ENCODE peak calls at places on chromosomes 4 and X, in four cellular contexts. P is tibial nerve, D is uterus, N is body of pancreas. U is an unnamed sample.

GRCh38 chrX:30779453-30780030 is 109.5 kb downstream of the TAB3 start:
- DNase-seq in P (no peak), D (no peak), N (no peak), U (no peak)

GRCh38 chr4:10092481-10093272 is 23.9 kb downstream of the WDR1 start:
- DNase-seq in P (no peak), D (no peak), N (no peak), U (peak; percentile 18)

GRCh38 chr4:70715097-70715496 is 6.7 kb upstream of the RUFY3 start:
- DNase-seq in P (no peak), D (no peak), N (no peak), U (no peak)

GRCh38 chr4:89111833-89112563 is 665 bp downstream of the TIGD2 start:
- DNase-seq in P (no peak), D (no peak), N (no peak), U (peak; percentile 34)

GRCh38 chr4:36944227-36944626 is 300.3 kb upstream of the NWD2 start:
- DNase-seq in P (no peak), D (no peak), N (no peak), U (no peak)

GRCh38 chr4:926538-926937 is 5.6 kb downstream of the GAK start:
- DNase-seq in P (no peak), D (no peak), N (peak; percentile 60), U (peak; percentile 50)

GRCh38 chrX:44914532-44915198 is 41.7 kb downstream of the KDM6A start:
- DNase-seq in P (no peak), D (no peak), N (no peak), U (peak; percentile 49)

GRCh38 chr4:118141240-118141639 is 107.0 kb downstream of the NDST3 start:
- DNase-seq in P (no peak), D (no peak), N (no peak), U (no peak)

GRCh38 chrX:153765138-153766079 is 1.4 kb downstream of the PLXNB3 start:
- DNase-seq in P (no peak), D (peak; percentile 36), N (peak; percentile 20), U (peak; percentile 72)

GRCh38 chrX:153766871-153767673 is 3.0 kb downstream of the PLXNB3 start:
- DNase-seq in P (no peak), D (peak; percentile 14), N (no peak), U (no peak)

GRCh38 chrX:153767674-153768055 is 3.6 kb downstream of the PLXNB3 start:
- DNase-seq in P (no peak), D (no peak), N (no peak), U (no peak)

GRCh38 chrX:153764786-153765137 is 713 bp downstream of the PLXNB3 start:
- DNase-seq in P (no peak), D (peak; percentile 17), N (peak; percentile 14), U (no peak)

DNA sequence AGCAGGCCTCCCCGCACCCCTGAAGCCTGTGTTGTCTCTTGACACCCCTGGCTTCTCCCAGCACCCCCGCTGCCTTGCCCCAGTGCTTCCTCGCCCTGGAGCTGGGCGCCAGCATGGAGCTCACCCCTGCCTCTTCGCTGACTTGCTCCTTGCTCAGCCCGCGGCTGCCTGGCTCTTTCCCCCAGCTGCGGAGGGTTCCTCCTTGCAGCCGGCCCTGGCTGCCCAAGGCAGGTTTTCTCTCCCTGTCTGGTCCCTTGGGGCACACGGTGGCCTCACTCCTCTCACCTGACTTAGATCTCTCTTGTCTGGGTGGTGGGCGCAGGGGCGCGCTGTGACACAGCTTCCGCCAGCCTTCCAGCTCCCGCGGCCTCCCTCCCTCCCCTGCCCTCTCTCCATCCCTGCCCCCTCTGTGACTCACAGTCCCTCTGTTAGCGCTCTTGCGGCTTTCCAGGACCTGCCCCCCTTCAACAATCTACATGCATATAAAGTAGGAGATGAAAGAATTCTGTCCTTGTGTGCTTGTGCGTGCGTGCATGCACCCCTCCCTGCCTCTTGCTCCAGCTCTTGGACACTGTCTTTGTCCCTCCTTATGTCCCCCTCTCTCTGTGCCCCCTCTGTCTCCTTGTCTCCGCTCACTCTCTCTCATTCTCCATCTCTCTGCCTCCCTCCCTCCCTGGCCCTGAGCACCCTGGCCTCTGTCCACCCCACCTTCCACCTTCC is 2.2 kb downstream of the PLXNB3 start:
- DNase-seq in P (no peak), D (peak; percentile 40), N (no peak), U (peak; percentile 43)
- TF ChIP-seq POLR2A in P (no peak), D (no peak), N (no peak), U (peak; percentile 49)

GRCh38 chrX:43279341-43279808 is 376.7 kb upstream of the MAOA start:
- DNase-seq in P (no peak), D (no peak), N (no peak), U (no peak)
- TF ChIP-seq POLR2A in P (no peak), D (no peak), N (no peak), U (no peak)

DNA sequence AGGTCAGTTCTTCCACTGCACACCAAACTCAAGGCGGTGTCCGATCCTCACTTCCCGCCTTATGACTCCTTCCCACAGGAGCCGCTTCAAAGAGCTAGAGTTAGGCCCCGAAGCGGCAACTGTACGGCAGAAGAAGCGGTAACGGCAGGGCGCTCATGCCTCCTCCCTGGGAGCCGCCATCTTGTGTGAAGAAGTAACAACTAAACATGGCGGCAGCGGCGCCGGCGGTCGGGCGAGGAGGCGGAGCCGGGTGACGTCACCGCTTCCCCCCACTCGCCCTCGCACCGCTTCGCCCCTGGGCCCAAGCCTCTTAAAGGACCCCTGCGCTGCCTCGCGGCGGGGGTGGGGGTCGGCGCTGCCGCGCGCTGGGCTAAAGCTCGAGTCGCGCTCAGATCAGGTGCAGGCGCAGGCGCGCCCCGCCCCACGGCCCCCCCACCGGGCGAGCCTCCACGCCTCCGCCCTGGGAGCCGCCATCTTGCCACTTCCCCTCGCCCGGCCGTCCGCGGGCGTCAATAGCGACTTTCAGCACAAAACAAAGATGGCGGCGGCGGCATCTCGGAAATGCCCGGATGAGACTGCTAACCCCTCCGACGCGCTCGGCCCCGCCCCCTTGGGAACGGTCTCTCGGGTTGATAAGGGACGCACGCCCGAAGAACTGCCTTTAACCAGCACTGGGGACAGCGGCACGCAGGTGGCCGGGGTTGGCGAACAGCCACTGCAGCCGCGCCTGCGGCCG is at the start of gene HCFC1:
- DNase-seq in P (peak; percentile 79), D (peak; percentile 96), N (peak; percentile 89), U (peak; percentile 96)
- TF ChIP-seq POLR2A in P (peak; percentile 20), D (peak; percentile 25), N (peak; percentile 79), U (peak; percentile 75)

DNA sequence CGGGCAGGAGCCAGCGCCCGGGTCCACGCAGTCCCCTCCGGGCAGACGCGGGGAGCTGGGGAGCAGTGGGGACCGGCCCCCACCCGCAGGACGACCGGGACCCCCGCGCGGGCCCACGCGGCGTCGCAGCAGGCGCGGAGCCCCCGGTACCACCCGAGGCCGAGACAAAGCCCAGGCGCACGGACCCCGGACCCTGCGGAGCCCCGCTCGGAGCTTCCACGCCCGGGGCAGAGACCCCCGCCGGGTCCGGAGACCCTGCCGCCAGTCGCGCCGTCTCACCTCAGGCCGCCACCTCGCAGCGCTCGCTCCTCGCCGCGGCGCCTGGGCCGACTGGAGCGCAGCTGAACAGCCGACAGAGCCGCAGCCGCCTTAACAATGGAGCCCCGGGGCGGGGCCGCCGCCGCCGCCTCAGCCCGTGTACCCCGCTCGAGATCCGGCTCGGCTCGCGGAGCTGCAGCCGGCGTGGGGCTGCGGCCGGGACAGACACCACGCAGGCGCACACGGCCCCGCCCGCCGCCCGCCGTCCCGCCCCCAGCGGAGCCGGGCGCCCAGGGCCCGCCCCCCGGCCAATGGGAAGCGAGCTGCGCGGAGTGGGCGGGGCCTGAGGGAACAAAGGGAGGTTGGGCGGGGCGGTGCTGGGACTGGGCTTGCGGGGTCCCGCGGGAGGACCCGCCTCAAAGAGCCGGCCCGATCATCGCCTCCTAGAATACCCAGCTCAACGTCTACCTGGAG is at the start of gene AFAP1:
- DNase-seq in P (peak; percentile 81), D (peak; percentile 89), N (peak; percentile 89), U (peak; percentile 53)
- TF ChIP-seq POLR2A in P (peak; percentile 90), D (peak; percentile 93), N (peak; percentile 74), U (no peak)

DNA sequence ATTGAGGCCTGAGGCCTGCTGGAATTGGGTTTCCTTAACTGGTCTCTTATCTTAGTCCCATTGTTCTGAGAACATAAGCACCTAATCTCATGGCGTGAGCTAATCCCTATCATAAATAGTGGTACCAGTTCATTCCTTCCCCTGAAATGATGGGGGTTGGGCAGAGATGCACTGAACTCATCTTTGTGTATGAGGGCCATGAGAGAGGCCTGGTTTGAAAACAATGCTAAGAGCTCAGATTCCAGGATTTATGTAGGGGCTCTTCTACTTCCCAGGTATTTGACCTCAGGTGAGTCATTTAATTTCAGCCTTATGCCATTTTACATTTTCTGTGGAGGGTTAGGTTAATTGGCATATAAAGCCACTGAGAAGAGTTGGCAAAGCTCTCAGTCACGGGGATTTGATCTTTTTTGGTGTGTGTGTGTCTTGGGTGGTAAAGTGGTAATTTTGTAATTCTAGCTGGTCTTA is 4.4 kb downstream of the RBM3 start:
- DNase-seq in P (no peak), D (no peak), N (no peak), U (no peak)
- TF ChIP-seq POLR2A in P (no peak), D (no peak), N (no peak), U (no peak)

GRCh38 chrX:145751943-145752342 is 65.7 kb upstream of the SLITRK2 start:
- DNase-seq in P (no peak), D (no peak), N (no peak), U (no peak)
- TF ChIP-seq POLR2A in P (no peak), D (no peak), N (no peak), U (no peak)

DNA sequence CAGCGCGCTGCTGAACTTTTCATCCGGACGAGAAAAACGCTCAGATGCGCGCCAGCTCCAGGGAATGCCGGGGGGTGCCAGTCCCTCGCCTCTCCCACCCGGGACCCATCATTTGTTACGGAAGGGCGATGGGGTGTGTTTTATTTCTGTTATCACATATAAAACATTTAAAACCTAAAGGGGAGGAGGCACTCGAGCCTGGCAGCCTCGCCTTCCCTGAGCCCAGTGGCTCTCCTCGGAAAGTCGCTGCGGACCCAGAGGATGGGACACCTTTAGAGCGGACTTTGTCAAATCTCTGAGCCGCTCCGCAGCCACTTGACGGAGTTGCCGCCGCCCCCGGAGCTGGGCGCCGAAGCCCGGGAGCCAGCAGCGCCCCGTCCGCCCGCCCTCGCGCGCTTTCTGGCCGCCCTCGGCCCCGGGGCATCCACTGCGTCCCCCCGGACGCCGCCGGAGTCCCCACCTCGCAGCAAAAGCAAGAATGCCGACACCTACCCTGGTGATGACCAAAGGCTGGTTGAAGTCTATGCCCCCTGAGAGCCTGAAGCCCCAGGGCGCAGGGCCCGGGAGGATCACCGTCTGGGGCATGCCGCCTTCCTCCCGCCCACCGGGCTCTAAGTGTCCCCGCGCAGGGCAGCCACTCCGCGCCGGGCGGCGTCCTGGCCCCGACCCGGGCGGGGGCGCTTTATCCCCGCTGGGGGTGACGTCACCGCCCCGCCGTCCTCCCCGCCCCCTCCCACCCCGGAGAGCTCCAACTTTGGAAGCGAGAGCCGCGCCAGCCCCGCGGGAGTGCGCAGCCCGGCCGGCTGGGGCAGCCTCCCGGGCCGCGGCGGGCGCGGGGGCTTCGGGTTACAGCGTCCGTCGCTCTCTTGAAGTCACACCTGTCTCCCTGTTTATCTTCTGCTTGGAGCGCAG is at the start of gene PDLIM3:
- DNase-seq in P (no peak), D (peak; percentile 73), N (peak; percentile 61), U (no peak)
- TF ChIP-seq POLR2A in P (peak; percentile 59), D (peak; percentile 92), N (peak; percentile 77), U (no peak)

GRCh38 chrX:134570509-134570846 is 87.8 kb downstream of the PLAC1 start:
- DNase-seq in P (no peak), D (no peak), N (no peak), U (no peak)

GRCh38 chrX:134570899-134571298 is 87.4 kb downstream of the PLAC1 start:
- DNase-seq in P (no peak), D (no peak), N (no peak), U (no peak)

GRCh38 chrX:134572816-134573682 is 85.2 kb downstream of the PLAC1 start:
- DNase-seq in P (no peak), D (no peak), N (no peak), U (no peak)

GRCh38 chrX:134571831-134572230 is 86.4 kb downstream of the PLAC1 start:
- DNase-seq in P (no peak), D (no peak), N (no peak), U (no peak)

GRCh38 chrX:134573683-134574035 is 84.6 kb downstream of the PLAC1 start:
- DNase-seq in P (no peak), D (no peak), N (no peak), U (no peak)
- TF ChIP-seq POLR2A in P (no peak), D (no peak), N (no peak), U (no peak)

GRCh38 chrX:154486396-154487207 is at the start of gene UBL4A:
- DNase-seq in P (no peak), D (peak; percentile 74), N (peak; percentile 74), U (peak; percentile 71)
- TF ChIP-seq POLR2A in P (peak; percentile 55), D (no peak), N (peak; percentile 27), U (peak; percentile 57)

U was measured in erythroblast.